ENCODE peak calls at places on chromosome 3, in ten cellular contexts. One of them, this sample, is unnamed.

GRCh38 chr3:173983353-173983752 is 585.8 kb downstream of the NLGN1 start:
- DNase-seq in neural progenitor cell: no peak
- DNase-seq in IMR-90: peak; percentile 78
- DNase-seq in cardiac muscle cell: no peak
- DNase-seq in aorta: no peak
- DNase-seq in OCI-LY7: no peak
- DNase-seq in adrenal gland: no peak
- DNase-seq in naive thymus-derived CD4-positive, alpha-beta T cell: no peak
- DNase-seq in psoas muscle: no peak
- DNase-seq in body of pancreas: no peak
- DNase-seq in this sample: no peak

GRCh38 chr3:173739716-173740115 is 342.2 kb downstream of the NLGN1 start:
- DNase-seq in neural progenitor cell: no peak
- DNase-seq in OCI-LY7: no peak
- DNase-seq in naive thymus-derived CD4-positive, alpha-beta T cell: no peak
- DNase-seq in psoas muscle: no peak
- DNase-seq in aorta: no peak
- DNase-seq in cardiac muscle cell: no peak
- DNase-seq in adrenal gland: no peak
- DNase-seq in IMR-90: peak; percentile 31
- DNase-seq in body of pancreas: no peak
- DNase-seq in this sample: no peak

GRCh38 chr3:56839784-56840724 is 38.3 kb upstream of the ARHGEF3 start:
- DNase-seq in OCI-LY7: no peak
- DNase-seq in adrenal gland: no peak
- DNase-seq in cardiac muscle cell: peak; percentile 46
- DNase-seq in body of pancreas: no peak
- DNase-seq in aorta: no peak
- DNase-seq in psoas muscle: no peak
- DNase-seq in naive thymus-derived CD4-positive, alpha-beta T cell: no peak
- DNase-seq in neural progenitor cell: no peak
- DNase-seq in IMR-90: peak; percentile 87
- DNase-seq in this sample: peak; percentile 73

GRCh38 chr3:61985020-61985419 is 388.3 kb downstream of the FEZF2 start:
- DNase-seq in cardiac muscle cell: peak; percentile 65
- DNase-seq in OCI-LY7: no peak
- DNase-seq in neural progenitor cell: no peak
- DNase-seq in psoas muscle: no peak
- DNase-seq in naive thymus-derived CD4-positive, alpha-beta T cell: no peak
- DNase-seq in aorta: no peak
- DNase-seq in adrenal gland: no peak
- DNase-seq in body of pancreas: no peak
- DNase-seq in IMR-90: peak; percentile 82
- DNase-seq in this sample: no peak

GRCh38 chr3:20760981-20761380 is 575.0 kb upstream of the SGO1 start:
- DNase-seq in cardiac muscle cell: no peak
- DNase-seq in OCI-LY7: no peak
- DNase-seq in body of pancreas: no peak
- DNase-seq in IMR-90: no peak
- DNase-seq in psoas muscle: no peak
- DNase-seq in neural progenitor cell: no peak
- DNase-seq in adrenal gland: no peak
- DNase-seq in naive thymus-derived CD4-positive, alpha-beta T cell: no peak
- DNase-seq in aorta: no peak
- DNase-seq in this sample: no peak

GRCh38 chr3:161222662-161223061 is 1.6 kb downstream of the NMD3 start:
- DNase-seq in body of pancreas: no peak
- DNase-seq in cardiac muscle cell: peak; percentile 70
- DNase-seq in IMR-90: peak; percentile 26
- DNase-seq in adrenal gland: no peak
- DNase-seq in psoas muscle: no peak
- DNase-seq in naive thymus-derived CD4-positive, alpha-beta T cell: no peak
- DNase-seq in aorta: no peak
- DNase-seq in neural progenitor cell: no peak
- DNase-seq in OCI-LY7: peak; percentile 11
- DNase-seq in this sample: no peak

GRCh38 chr3:136141891-136142290 is 54.2 kb downstream of the MSL2 start:
- DNase-seq in OCI-LY7: no peak
- DNase-seq in body of pancreas: no peak
- DNase-seq in adrenal gland: no peak
- DNase-seq in psoas muscle: no peak
- DNase-seq in cardiac muscle cell: no peak
- DNase-seq in naive thymus-derived CD4-positive, alpha-beta T cell: no peak
- DNase-seq in neural progenitor cell: no peak
- DNase-seq in aorta: no peak
- DNase-seq in IMR-90: peak; percentile 49
- DNase-seq in this sample: no peak

GRCh38 chr3:90136468-90137191 is 1029.2 kb downstream of the EPHA3 start:
- DNase-seq in body of pancreas: peak; percentile 6
- DNase-seq in adrenal gland: no peak
- DNase-seq in psoas muscle: no peak
- DNase-seq in naive thymus-derived CD4-positive, alpha-beta T cell: no peak
- DNase-seq in neural progenitor cell: no peak
- DNase-seq in OCI-LY7: no peak
- DNase-seq in IMR-90: no peak
- DNase-seq in cardiac muscle cell: no peak
- DNase-seq in aorta: no peak
- DNase-seq in this sample: no peak

GRCh38 chr3:4908066-4908768 is 71.0 kb upstream of the BHLHE40 start:
- DNase-seq in IMR-90: no peak
- DNase-seq in aorta: no peak
- DNase-seq in psoas muscle: no peak
- DNase-seq in body of pancreas: no peak
- DNase-seq in naive thymus-derived CD4-positive, alpha-beta T cell: no peak
- DNase-seq in neural progenitor cell: no peak
- DNase-seq in adrenal gland: no peak
- DNase-seq in OCI-LY7: no peak
- DNase-seq in cardiac muscle cell: no peak
- DNase-seq in this sample: no peak

GRCh38 chr3:104362319-104362718 is 1004.4 kb upstream of the ALCAM start:
- DNase-seq in body of pancreas: no peak
- DNase-seq in neural progenitor cell: no peak
- DNase-seq in aorta: no peak
- DNase-seq in naive thymus-derived CD4-positive, alpha-beta T cell: no peak
- DNase-seq in psoas muscle: no peak
- DNase-seq in adrenal gland: no peak
- DNase-seq in cardiac muscle cell: no peak
- DNase-seq in IMR-90: no peak
- DNase-seq in OCI-LY7: no peak
- DNase-seq in this sample: no peak

GRCh38 chr3:104360038-104360437 is 1006.7 kb upstream of the ALCAM start:
- DNase-seq in naive thymus-derived CD4-positive, alpha-beta T cell: no peak
- DNase-seq in IMR-90: no peak
- DNase-seq in cardiac muscle cell: peak; percentile 2
- DNase-seq in psoas muscle: no peak
- DNase-seq in neural progenitor cell: no peak
- DNase-seq in body of pancreas: no peak
- DNase-seq in aorta: no peak
- DNase-seq in adrenal gland: no peak
- DNase-seq in OCI-LY7: no peak
- DNase-seq in this sample: no peak

GRCh38 chr3:104353951-104354350 is 1012.8 kb upstream of the ALCAM start:
- DNase-seq in neural progenitor cell: no peak
- DNase-seq in IMR-90: no peak
- DNase-seq in adrenal gland: no peak
- DNase-seq in OCI-LY7: no peak
- DNase-seq in body of pancreas: no peak
- DNase-seq in cardiac muscle cell: no peak
- DNase-seq in aorta: no peak
- DNase-seq in naive thymus-derived CD4-positive, alpha-beta T cell: no peak
- DNase-seq in psoas muscle: no peak
- DNase-seq in this sample: no peak

GRCh38 chr3:104359546-104359945 is 1007.2 kb upstream of the ALCAM start:
- DNase-seq in psoas muscle: no peak
- DNase-seq in body of pancreas: no peak
- DNase-seq in aorta: no peak
- DNase-seq in naive thymus-derived CD4-positive, alpha-beta T cell: no peak
- DNase-seq in IMR-90: peak; percentile 87
- DNase-seq in neural progenitor cell: no peak
- DNase-seq in OCI-LY7: no peak
- DNase-seq in cardiac muscle cell: peak; percentile 74
- DNase-seq in adrenal gland: no peak
- DNase-seq in this sample: no peak
- H3K4me3 ChIP-seq in psoas muscle: no peak overlapping the region
- H3K4me3 ChIP-seq in body of pancreas: no peak overlapping the region
- H3K4me3 ChIP-seq in aorta: peak overlapping the region; percentile 26
- H3K4me3 ChIP-seq in naive thymus-derived CD4-positive, alpha-beta T cell: no peak overlapping the region
- H3K4me3 ChIP-seq in IMR-90: peak overlapping the region; percentile 23
- H3K4me3 ChIP-seq in neural progenitor cell: no peak overlapping the region
- H3K4me3 ChIP-seq in OCI-LY7: no peak overlapping the region
- H3K4me3 ChIP-seq in cardiac muscle cell: no peak overlapping the region
- H3K4me3 ChIP-seq in adrenal gland: no peak overlapping the region
- H3K4me3 ChIP-seq in this sample: no peak overlapping the region

GRCh38 chr3:12579919-12580318 is 23.0 kb downstream of the MKRN2 start:
- DNase-seq in cardiac muscle cell: peak; percentile 46
- DNase-seq in psoas muscle: no peak
- DNase-seq in OCI-LY7: no peak
- DNase-seq in body of pancreas: peak; percentile 45
- DNase-seq in adrenal gland: peak; percentile 70
- DNase-seq in naive thymus-derived CD4-positive, alpha-beta T cell: no peak
- DNase-seq in aorta: no peak
- DNase-seq in neural progenitor cell: no peak
- DNase-seq in IMR-90: peak; percentile 71
- DNase-seq in this sample: no peak
- H3K27ac ChIP-seq in cardiac muscle cell: no peak overlapping the region
- H3K27ac ChIP-seq in psoas muscle: no peak overlapping the region
- H3K27ac ChIP-seq in OCI-LY7: no peak overlapping the region
- H3K27ac ChIP-seq in body of pancreas: no peak overlapping the region
- H3K27ac ChIP-seq in adrenal gland: no peak overlapping the region
- H3K27ac ChIP-seq in naive thymus-derived CD4-positive, alpha-beta T cell: no peak overlapping the region
- H3K27ac ChIP-seq in aorta: no peak overlapping the region
- H3K27ac ChIP-seq in neural progenitor cell: no peak overlapping the region
- H3K27ac ChIP-seq in IMR-90: peak overlapping the region; percentile 35
- H3K27ac ChIP-seq in this sample: no peak overlapping the region

DNA sequence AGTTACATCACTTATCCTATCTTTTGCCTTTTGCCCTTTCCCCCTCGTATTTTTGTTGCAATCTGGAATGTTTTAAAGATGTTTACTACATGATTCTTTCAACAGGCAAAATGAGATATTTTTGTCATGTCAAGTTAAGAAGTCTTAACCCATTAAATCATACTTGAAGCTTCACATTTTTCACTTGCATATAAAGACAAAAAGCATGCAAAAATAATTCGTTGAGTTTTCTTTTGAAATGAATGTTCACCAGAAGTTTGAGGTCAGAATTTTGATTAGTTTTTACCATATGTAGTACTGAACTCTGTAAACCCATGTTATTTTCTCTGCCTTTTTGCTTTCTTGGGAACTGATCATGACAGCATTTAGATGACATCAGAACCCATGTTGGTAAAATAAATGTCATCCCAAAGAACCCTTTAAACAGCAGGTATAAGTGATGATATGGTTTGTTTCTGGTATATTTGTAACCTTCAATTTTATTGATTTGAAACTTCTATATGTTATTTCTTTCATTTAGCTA is 188.5 kb downstream of the GHSR start:
- DNase-seq in IMR-90: no peak
- DNase-seq in psoas muscle: no peak
- DNase-seq in cardiac muscle cell: no peak
- DNase-seq in neural progenitor cell: no peak
- DNase-seq in naive thymus-derived CD4-positive, alpha-beta T cell: no peak
- DNase-seq in body of pancreas: no peak
- DNase-seq in OCI-LY7: no peak
- DNase-seq in adrenal gland: no peak
- DNase-seq in aorta: no peak
- DNase-seq in this sample: no peak
- H3K4me1 ChIP-seq in IMR-90: peaks cover 23% of the 10 kb centered on the region
- H3K4me1 ChIP-seq in psoas muscle: peaks cover 52% of the 10 kb centered on the region
- H3K4me1 ChIP-seq in cardiac muscle cell: peaks cover 21% of the 10 kb centered on the region
- H3K4me1 ChIP-seq in neural progenitor cell: peaks cover 23% of the 10 kb centered on the region
- H3K4me1 ChIP-seq in naive thymus-derived CD4-positive, alpha-beta T cell: no peaks in the 10 kb centered on the region
- H3K4me1 ChIP-seq in body of pancreas: peaks cover 32% of the 10 kb centered on the region
- H3K4me1 ChIP-seq in OCI-LY7: no peaks in the 10 kb centered on the region
- H3K4me1 ChIP-seq in adrenal gland: peaks cover 95% of the 10 kb centered on the region
- H3K4me1 ChIP-seq in aorta: peaks cover 26% of the 10 kb centered on the region
- H3K4me1 ChIP-seq in this sample: peaks cover 7% of the 10 kb centered on the region

GRCh38 chr3:158226429-158226828 is 116.5 kb downstream of the RSRC1 start:
- DNase-seq in naive thymus-derived CD4-positive, alpha-beta T cell: no peak
- DNase-seq in adrenal gland: no peak
- DNase-seq in body of pancreas: no peak
- DNase-seq in IMR-90: no peak
- DNase-seq in psoas muscle: no peak
- DNase-seq in OCI-LY7: no peak
- DNase-seq in cardiac muscle cell: no peak
- DNase-seq in neural progenitor cell: no peak
- DNase-seq in aorta: no peak
- DNase-seq in this sample: no peak

GRCh38 chr3:158221426-158221825 is 111.5 kb downstream of the RSRC1 start:
- DNase-seq in naive thymus-derived CD4-positive, alpha-beta T cell: no peak
- DNase-seq in neural progenitor cell: no peak
- DNase-seq in adrenal gland: no peak
- DNase-seq in OCI-LY7: no peak
- DNase-seq in IMR-90: peak; percentile 46
- DNase-seq in psoas muscle: no peak
- DNase-seq in cardiac muscle cell: no peak
- DNase-seq in aorta: no peak
- DNase-seq in body of pancreas: no peak
- DNase-seq in this sample: no peak

GRCh38 chr3:158217992-158218391 is 108.1 kb downstream of the RSRC1 start:
- DNase-seq in adrenal gland: no peak
- DNase-seq in IMR-90: no peak
- DNase-seq in body of pancreas: no peak
- DNase-seq in psoas muscle: no peak
- DNase-seq in cardiac muscle cell: no peak
- DNase-seq in OCI-LY7: no peak
- DNase-seq in neural progenitor cell: peak; percentile 33
- DNase-seq in aorta: no peak
- DNase-seq in naive thymus-derived CD4-positive, alpha-beta T cell: no peak
- DNase-seq in this sample: no peak

GRCh38 chr3:158220575-158220974 is 110.7 kb downstream of the RSRC1 start:
- DNase-seq in neural progenitor cell: peak; percentile 52
- DNase-seq in naive thymus-derived CD4-positive, alpha-beta T cell: no peak
- DNase-seq in OCI-LY7: no peak
- DNase-seq in IMR-90: no peak
- DNase-seq in cardiac muscle cell: no peak
- DNase-seq in psoas muscle: no peak
- DNase-seq in body of pancreas: no peak
- DNase-seq in adrenal gland: no peak
- DNase-seq in aorta: no peak
- DNase-seq in this sample: no peak
- H3K4me3 ChIP-seq in neural progenitor cell: no peak overlapping the region
- H3K4me3 ChIP-seq in naive thymus-derived CD4-positive, alpha-beta T cell: no peak overlapping the region
- H3K4me3 ChIP-seq in OCI-LY7: no peak overlapping the region
- H3K4me3 ChIP-seq in IMR-90: no peak overlapping the region
- H3K4me3 ChIP-seq in cardiac muscle cell: no peak overlapping the region
- H3K4me3 ChIP-seq in psoas muscle: no peak overlapping the region
- H3K4me3 ChIP-seq in body of pancreas: no peak overlapping the region
- H3K4me3 ChIP-seq in adrenal gland: no peak overlapping the region
- H3K4me3 ChIP-seq in aorta: no peak overlapping the region
- H3K4me3 ChIP-seq in this sample: no peak overlapping the region

DNA sequence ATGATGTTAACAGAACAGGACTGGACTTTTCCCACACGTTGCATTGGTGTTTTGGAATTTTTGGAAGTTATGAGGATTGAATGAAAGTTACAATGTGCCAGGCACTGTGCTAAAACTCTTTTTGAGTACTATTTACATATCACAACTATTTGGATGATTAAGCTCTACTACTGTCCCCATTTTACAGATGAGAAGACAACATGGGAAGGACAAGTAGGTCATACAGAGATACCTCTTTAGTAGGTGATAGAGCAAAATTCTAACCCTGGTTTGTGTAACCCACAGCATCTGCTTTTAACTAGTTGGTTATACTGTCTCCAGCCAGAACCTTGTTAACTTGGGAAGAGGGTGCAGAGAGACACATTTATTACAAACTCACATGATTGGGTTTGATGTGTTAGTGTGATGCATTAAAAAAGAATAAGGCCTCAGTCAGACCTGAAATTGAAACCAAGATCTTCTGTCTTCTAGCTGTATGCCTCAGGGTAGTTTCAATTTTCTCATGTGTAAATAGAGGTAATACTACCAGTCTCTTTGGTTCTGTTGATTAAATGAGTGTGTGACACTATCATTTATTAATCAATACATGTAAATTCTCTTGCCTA is 1.4 kb downstream of the NDUFB4 start:
- DNase-seq in OCI-LY7: no peak
- DNase-seq in IMR-90: no peak
- DNase-seq in naive thymus-derived CD4-positive, alpha-beta T cell: no peak
- DNase-seq in neural progenitor cell: no peak
- DNase-seq in psoas muscle: no peak
- DNase-seq in adrenal gland: no peak
- DNase-seq in cardiac muscle cell: no peak
- DNase-seq in body of pancreas: no peak
- DNase-seq in aorta: no peak
- DNase-seq in this sample: no peak
- H3K27ac ChIP-seq in OCI-LY7: no peak overlapping the region
- H3K27ac ChIP-seq in IMR-90: no peak overlapping the region
- H3K27ac ChIP-seq in naive thymus-derived CD4-positive, alpha-beta T cell: peak overlapping the region; percentile 64
- H3K27ac ChIP-seq in neural progenitor cell: no peak overlapping the region
- H3K27ac ChIP-seq in psoas muscle: peak overlapping the region; percentile 81
- H3K27ac ChIP-seq in adrenal gland: no peak overlapping the region
- H3K27ac ChIP-seq in cardiac muscle cell: no peak overlapping the region
- H3K27ac ChIP-seq in body of pancreas: peak overlapping the region; percentile 93
- H3K27ac ChIP-seq in aorta: no peak overlapping the region
- H3K27ac ChIP-seq in this sample: no peak overlapping the region

This sample was measured in RWPE2.